ENCODE peak calls at places on chromosome 20, in seven cellular contexts. V, T, N, O, B, S and D are unnamed samples.
A peak's percentile ranks its signal among the peaks of the same experiment; 100 is the strongest.

GRCh38 chr20:58251348-58251978 is 23.0 kb upstream of the ANKRD60 start:
- DNase-seq in V (no peak), T (no peak), N (no peak), O (no peak), B (no peak), S (no peak), D (no peak)

GRCh38 chr20:37095108-37095608 is 639 bp downstream of the RBL1 start:
- DNase-seq in V (no peak), T (no peak), N (no peak), O (peak; percentile 58), B (peak; percentile 24), S (peak; percentile 59), D (no peak)

GRCh38 chr20:47330933-47331708 is 25.4 kb downstream of the ZMYND8 start:
- DNase-seq in V (peak; percentile 78), T (no peak), N (peak; percentile 58), O (no peak), B (no peak), S (peak; percentile 52), D (no peak)

GRCh38 chr20:35618372-35619131 is 2.9 kb downstream of the SPAG4 start:
- DNase-seq in V (peak; percentile 26), T (peak; percentile 55), N (peak; percentile 51), O (peak; percentile 31), B (peak; percentile 57), S (peak; percentile 69), D (peak; percentile 76)

GRCh38 chr20:31815408-31816188 is 3.6 kb upstream of the MYLK2 start:
- DNase-seq in V (no peak), T (no peak), N (no peak), O (no peak), B (no peak), S (peak; percentile 87), D (peak; percentile 84)

GRCh38 chr20:23086931-23087411 is 847 bp upstream of the CD93 start:
- DNase-seq in V (no peak), T (peak; percentile 65), N (no peak), O (no peak), B (no peak), S (peak; percentile 80), D (no peak)

GRCh38 chr20:60697252-60697651 is 554.8 kb upstream of the CDH4 start:
- DNase-seq in V (no peak), T (no peak), N (no peak), O (no peak), B (no peak), S (no peak), D (no peak)

GRCh38 chr20:49866051-49866450 is 49.3 kb downstream of the SPATA2 start:
- DNase-seq in V (peak; percentile 12), T (no peak), N (no peak), O (no peak), B (no peak), S (no peak), D (peak; percentile 14)

GRCh38 chr20:58810116-58810878 is 40.4 kb downstream of the GNAS-AS1 start:
- DNase-seq in V (no peak), T (no peak), N (no peak), O (no peak), B (no peak), S (peak; percentile 93), D (no peak)

GRCh38 chr20:35134472-35134871 is 12.7 kb downstream of the EDEM2 start:
- DNase-seq in V (no peak), T (no peak), N (no peak), O (no peak), B (no peak), S (peak; percentile 84), D (peak; percentile 80)

GRCh38 chr20:32075534-32075933 is 23.5 kb downstream of the HCK start:
- DNase-seq in V (no peak), T (no peak), N (no peak), O (no peak), B (no peak), S (no peak), D (no peak)

GRCh38 chr20:35091808-35092523 is 641 bp downstream of the TRPC4AP start:
- DNase-seq in V (no peak), T (no peak), N (no peak), O (no peak), B (peak; percentile 16), S (peak; percentile 52), D (no peak)

GRCh38 chr20:44572551-44573500 is 9.6 kb upstream of the PKIG start:
- DNase-seq in V (peak; percentile 67), T (no peak), N (peak; percentile 55), O (no peak), B (no peak), S (peak; percentile 42), D (no peak)

GRCh38 chr20:18103497-18103896 is 34.2 kb upstream of the KAT14 start:
- DNase-seq in V (no peak), T (no peak), N (no peak), O (no peak), B (no peak), S (no peak), D (no peak)

GRCh38 chr20:16622501-16622900 is 49.3 kb upstream of the KIF16B start:
- DNase-seq in V (no peak), T (no peak), N (no peak), O (no peak), B (no peak), S (no peak), D (no peak)

GRCh38 chr20:35133735-35134134 is 13.4 kb downstream of the EDEM2 start:
- DNase-seq in V (no peak), T (no peak), N (no peak), O (no peak), B (no peak), S (peak; percentile 27), D (no peak)

GRCh38 chr20:48999890-49000870 is 45.9 kb upstream of the CSE1L start:
- DNase-seq in V (no peak), T (no peak), N (no peak), O (no peak), B (no peak), S (no peak), D (no peak)

GRCh38 chr20:33176101-33176500 is 8.1 kb downstream of the BPIFA2 start:
- DNase-seq in V (no peak), T (no peak), N (no peak), O (no peak), B (peak; percentile 31), S (no peak), D (no peak)

GRCh38 chr20:61755971-61756421 is 309.7 kb downstream of the TAF4 start:
- DNase-seq in V (no peak), T (peak; percentile 36), N (no peak), O (no peak), B (no peak), S (no peak), D (no peak)

GRCh38 chr20:33263784-33264183 is 19.2 kb upstream of the BPIFB1 start:
- DNase-seq in V (no peak), T (no peak), N (no peak), O (no peak), B (no peak), S (no peak), D (no peak)

DNA sequence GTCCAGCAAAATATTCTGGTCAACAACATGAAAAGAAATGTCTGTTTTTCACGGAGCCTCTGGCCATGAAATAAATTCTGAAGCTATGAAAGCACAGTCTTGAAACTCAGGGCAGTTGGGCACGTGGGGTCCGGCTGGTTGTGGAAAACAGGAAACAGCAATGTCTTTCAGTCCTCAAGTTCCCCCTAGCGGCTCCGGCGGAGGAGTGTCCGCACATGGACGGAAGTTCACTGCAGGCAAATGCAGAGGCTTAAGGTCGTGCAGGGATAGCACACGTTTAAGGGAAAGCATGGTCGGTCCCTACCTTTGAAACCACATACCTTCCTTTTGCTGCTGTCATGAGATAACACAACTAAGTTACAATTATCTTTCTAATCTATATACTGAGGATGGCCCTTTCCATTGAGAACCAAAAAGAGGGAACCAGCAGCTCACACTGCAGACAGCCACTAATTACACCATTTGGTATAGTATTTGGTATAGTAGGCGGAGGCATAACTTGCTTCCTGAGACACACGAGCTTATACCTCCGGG is 52.5 kb upstream of the NFATC2 start:
- DNase-seq in V (peak; percentile 88), T (peak; percentile 90), N (peak; percentile 79), O (peak; percentile 75), B (peak; percentile 88), S (peak; percentile 93), D (peak; percentile 88)
- H3K4me3 ChIP-seq in V (no peak overlapping the region), T (no peak overlapping the region), N (no peak overlapping the region), O (no peak overlapping the region), B (no peak overlapping the region), S (no peak overlapping the region), D (no peak overlapping the region)

DNA sequence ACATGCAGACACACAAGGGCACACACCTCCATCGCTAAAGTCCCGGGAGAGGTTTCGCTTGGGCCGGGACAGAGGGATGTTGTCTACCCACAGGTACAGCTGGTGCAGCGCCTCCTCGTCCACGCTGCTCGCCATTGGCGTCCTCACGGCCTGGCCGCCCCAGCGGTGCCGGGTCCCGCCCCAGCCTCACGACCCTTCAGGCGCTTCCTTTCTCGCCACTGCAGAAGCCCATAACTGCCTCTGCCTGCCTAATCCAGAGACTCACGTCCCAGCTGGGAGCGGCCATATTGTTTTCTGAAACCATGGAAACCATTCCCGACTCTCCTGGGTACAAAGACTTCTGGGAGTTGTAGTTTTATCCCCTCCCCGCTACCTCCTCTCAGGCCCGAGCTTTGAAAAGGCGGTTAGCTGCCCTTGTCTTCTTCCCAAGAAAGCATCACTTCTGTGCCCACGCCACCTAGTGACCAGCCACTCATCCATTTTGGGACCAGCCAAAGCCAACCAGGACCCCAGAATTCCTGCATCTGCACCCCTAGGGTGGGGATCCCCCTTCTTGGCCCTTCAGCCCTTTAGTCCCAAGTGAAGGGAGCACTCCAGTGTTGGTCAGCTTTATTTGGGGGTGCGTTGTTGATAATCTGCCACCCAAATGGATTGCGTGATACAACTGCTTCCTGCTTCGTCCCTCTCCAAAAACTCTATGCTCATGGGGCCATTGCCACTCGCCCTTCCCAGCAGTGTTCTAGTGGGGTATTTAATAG is at the start of gene SPEF1:
- DNase-seq in V (peak; percentile 90), T (peak; percentile 75), N (peak; percentile 85), O (peak; percentile 37), B (peak; percentile 97), S (peak; percentile 100), D (peak; percentile 88)
- H3K27ac ChIP-seq in V (no peak within 1 kb of the TSS), T (peak within 1 kb of the TSS; percentile 66), N (no peak within 1 kb of the TSS), O (no peak within 1 kb of the TSS), B (no peak within 1 kb of the TSS), S (no peak within 1 kb of the TSS), D (peak within 1 kb of the TSS; percentile 73)

DNA sequence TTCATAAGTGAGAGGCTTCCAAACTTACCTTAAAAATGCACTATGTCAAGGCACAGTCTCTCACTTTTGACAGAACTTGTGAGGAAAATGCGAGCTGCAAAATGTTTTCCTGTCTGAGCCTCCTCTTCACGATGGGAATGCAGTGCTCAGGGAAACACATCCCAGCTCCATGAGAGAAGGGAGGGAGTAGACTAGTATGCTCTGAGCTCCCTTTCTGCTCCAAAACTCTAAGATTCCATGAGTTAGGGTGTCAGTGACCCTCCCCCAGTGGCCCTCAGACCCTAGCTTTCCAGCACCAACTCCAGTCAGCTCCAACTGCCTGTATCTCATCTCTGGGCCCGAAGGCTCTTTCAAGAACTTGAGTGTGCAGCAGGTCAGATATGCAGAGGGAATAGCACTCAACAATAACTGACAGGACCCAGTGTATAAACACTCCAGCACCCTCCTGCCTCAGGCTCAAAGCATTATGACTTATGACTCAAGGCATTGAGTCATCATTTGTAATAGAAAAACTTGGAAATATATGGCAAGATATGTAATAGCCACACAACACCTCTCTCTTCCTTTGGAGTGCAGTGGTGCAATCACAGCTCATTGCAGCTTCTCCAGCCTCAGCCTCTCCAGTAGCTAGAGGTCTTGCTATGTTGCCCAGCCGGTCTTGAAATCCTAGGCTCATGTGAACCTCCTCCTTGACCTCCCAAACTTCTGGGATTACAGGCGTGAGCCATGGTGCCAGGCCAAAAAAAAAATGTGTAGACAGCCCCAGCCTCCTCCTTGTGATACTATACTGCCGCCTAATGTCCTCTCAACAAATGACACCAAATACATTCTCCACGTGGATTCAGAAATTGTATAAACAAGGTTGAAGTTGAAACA is 16.7 kb upstream of the ENTPD6 start:
- DNase-seq in V (peak; percentile 79), T (peak; percentile 69), N (peak; percentile 89), O (peak; percentile 8), B (peak; percentile 71), S (peak; percentile 90), D (no peak)
- TF ChIP-seq CTCF in V (peak; percentile 77), T (peak; percentile 63), N (peak; percentile 90), O (peak; percentile 77), B (peak; percentile 91), S (peak; percentile 98), D (peak; percentile 83)

GRCh38 chr20:41573955-41574354 is 44.2 kb downstream of the CHD6 start:
- DNase-seq in V (no peak), T (no peak), N (no peak), O (no peak), B (no peak), S (no peak), D (no peak)
- H3K4me3 ChIP-seq in V (no peak overlapping the region), T (no peak overlapping the region), N (no peak overlapping the region), O (no peak overlapping the region), B (no peak overlapping the region), S (no peak overlapping the region), D (no peak overlapping the region)